ENCODE peak calls at places on chromosomes 13 and 19, in ten cellular contexts. F is A549, T is astrocyte of the cerebellum, V is NB4, K is ascending aorta, I is AG10803, J is AG09309, N is left lung, L is endothelial cell, C is cardiac muscle cell. O is an unnamed sample.

GRCh38 chr19:11894851-11895250 is 7.3 kb downstream of the ZNF69 start:
- DNase-seq in I (no peak), C (no peak), V (no peak), N (no peak), L (no peak), T (no peak), K (no peak), F (no peak), J (no peak), O (no peak)

GRCh38 chr19:1046836-1047695 is 7.2 kb downstream of the ABCA7 start:
- DNase-seq in I (no peak), N (peak), C (no peak), L (no peak), T (no peak), K (no peak), V (no peak), F (no peak), J (no peak), O (no peak)

GRCh38 chr13:33197551-33197971 is 88.0 kb downstream of the STARD13 start:
- DNase-seq in L (no peak), V (no peak), C (no peak), N (peak), F (no peak), I (no peak), T (no peak), J (no peak), K (no peak), O (no peak)

GRCh38 chr13:107608736-107609135 is 606.6 kb downstream of the LIG4 start:
- DNase-seq in C (no peak), F (no peak), N (peak), L (no peak), I (no peak), J (no peak), V (no peak), T (no peak), K (no peak), O (no peak)

GRCh38 chr13:104875008-104875762 is 1660.3 kb downstream of the EFNB2 start:
- DNase-seq in V (no peak), I (no peak), F (no peak), K (no peak), N (no peak), C (no peak), J (no peak), L (no peak), T (no peak), O (no peak)

GRCh38 chr13:92260363-92260762 is 861.9 kb downstream of the GPC5 start:
- DNase-seq in F (no peak), T (no peak), I (no peak), V (peak), K (no peak), N (no peak), L (no peak), C (no peak), J (no peak), O (no peak)

GRCh38 chr13:23081246-23081645 is 99.5 kb upstream of the SGCG start:
- DNase-seq in F (no peak), T (no peak), K (no peak), N (no peak), L (no peak), I (peak), C (no peak), V (no peak), J (peak), O (no peak)

GRCh38 chr13:49760555-49760954 is 31.9 kb downstream of the KPNA3 start:
- DNase-seq in C (no peak), N (no peak), L (no peak), K (no peak), T (no peak), I (no peak), V (no peak), F (no peak), J (no peak), O (no peak)

GRCh38 chr19:48390188-48391099 is 907 bp downstream of the KDELR1 start:
- DNase-seq in K (no peak), V (peak), L (peak), F (peak), N (peak), C (peak), J (no peak), T (no peak), I (peak), O (peak)

GRCh38 chr13:108426893-108427292 is 157.4 kb downstream of the TNFSF13B start:
- DNase-seq in C (no peak), N (no peak), V (no peak), F (no peak), T (no peak), L (no peak), I (no peak), J (no peak), K (no peak), O (no peak)

GRCh38 chr13:63741029-63741813 is 2325.6 kb upstream of the PCDH20 start:
- DNase-seq in J (no peak), V (no peak), C (no peak), I (no peak), N (peak), T (no peak), K (no peak), L (no peak), F (no peak), O (no peak)

GRCh38 chr13:20175907-20176652 is 15.2 kb upstream of the GJA3 start:
- DNase-seq in K (no peak), L (no peak), I (no peak), J (no peak), V (no peak), F (no peak), C (no peak), N (no peak), T (no peak), O (no peak)

GRCh38 chr19:13025819-13026477 is 30.7 kb downstream of the NFIX start:
- DNase-seq in T (no peak), C (no peak), K (no peak), J (no peak), N (peak), L (no peak), F (no peak), V (no peak), I (no peak), O (no peak)

GRCh38 chr19:18771328-18772242 is 19.5 kb downstream of the COMP start:
- DNase-seq in J (no peak), T (no peak), F (no peak), I (no peak), V (peak), L (no peak), K (no peak), N (no peak), C (no peak), O (no peak)

DNA sequence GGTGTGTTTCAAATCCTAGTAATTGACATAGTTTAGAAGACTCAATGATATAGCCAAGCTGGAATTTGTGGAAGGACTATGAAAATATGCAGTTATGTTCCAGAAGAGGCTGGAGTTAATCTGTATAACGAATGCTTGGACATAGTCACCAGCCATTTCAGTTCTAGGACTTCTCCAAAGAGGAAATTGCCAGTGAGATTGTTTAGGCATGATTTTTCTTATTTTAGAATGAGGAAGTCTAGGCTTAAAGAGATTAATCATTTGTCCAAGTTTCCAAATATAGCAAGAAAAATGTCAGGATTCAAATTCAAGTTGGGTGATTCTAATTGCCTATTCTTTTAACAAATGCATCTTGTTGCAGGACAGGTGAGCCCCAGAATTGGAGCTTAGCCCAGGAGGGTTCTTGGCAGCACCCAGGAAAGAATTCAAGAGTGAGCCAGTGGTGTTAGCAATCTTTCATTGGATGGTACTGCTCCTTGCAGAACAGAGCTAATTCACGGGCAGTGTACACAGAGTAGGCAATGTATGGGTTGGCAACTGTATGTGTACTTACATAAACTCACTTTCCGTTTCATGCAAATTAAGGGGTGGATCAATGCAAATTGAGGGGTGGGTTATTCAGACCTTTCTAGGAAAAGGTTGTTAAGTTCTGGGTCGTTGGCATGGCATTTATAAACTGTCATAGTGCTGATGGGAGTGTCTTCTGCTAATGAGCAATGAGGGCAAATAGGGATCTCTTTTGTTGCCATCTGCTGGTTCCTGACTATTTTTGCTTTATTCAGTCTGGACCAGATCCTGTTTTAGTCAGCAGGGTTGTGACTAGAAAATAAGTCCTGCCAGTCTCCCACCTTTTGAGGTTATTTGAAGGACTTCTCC is 763.2 kb upstream of the SLITRK1 start:
- DNase-seq in F (no peak), N (no peak), K (no peak), T (no peak), L (no peak), J (peak), I (peak), V (peak), C (no peak), O (no peak)
- TF ChIP-seq CTCF in F (no peak), N (no peak), K (no peak), T (no peak), L (no peak), J (peak), I (no peak), V (no peak), C (no peak), O (no peak)

DNA sequence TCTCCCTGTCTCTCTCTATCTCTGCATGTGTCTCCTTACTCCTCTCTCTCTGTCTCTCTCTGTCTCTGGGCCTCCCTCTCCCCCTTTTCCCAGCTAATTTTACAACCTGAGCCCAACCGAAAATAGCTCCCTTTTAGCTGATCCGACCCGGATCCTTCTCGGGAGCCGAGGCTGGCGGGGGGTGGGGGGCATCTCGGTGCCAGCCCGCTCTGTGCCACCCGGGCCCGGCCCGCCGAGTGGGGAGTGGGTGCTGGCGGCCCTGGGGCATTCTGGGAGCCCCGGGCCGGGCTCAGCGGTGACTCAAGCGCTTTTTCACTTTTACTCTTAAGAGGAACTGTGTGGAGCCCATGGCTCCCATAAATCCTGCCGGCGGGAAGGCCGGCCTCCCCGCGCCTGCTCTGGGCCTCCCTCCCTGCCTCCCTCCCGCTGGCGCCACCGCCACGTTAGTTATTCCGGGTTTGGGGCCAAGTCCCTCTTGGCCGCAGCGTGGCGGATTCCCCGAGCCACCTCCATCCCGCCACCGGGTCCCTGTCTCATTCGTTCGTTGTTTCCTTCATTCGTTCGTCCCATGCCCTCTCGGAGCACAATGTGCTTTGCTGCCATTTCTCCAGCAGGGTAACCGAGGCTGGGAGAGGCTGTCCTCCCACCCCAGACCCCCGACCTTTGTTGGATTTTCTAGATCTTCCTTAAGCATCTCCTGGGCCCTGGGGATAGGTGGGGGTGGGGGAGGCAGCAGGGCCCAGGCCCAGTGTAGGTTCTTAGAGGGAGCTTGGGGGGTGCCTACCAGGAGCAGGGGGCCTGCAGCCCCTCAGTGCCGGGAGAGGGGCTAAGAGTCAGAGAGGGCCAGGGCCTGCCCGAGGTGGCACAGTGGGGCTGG is 3.2 kb downstream of the NFIC start:
- DNase-seq in I (peak), N (peak), K (peak), C (peak), F (no peak), J (no peak), T (no peak), L (no peak), V (no peak), O (no peak)
- TF ChIP-seq CTCF in I (no peak), N (no peak), K (no peak), C (peak), F (no peak), J (no peak), T (peak), L (no peak), V (no peak), O (no peak)

DNA sequence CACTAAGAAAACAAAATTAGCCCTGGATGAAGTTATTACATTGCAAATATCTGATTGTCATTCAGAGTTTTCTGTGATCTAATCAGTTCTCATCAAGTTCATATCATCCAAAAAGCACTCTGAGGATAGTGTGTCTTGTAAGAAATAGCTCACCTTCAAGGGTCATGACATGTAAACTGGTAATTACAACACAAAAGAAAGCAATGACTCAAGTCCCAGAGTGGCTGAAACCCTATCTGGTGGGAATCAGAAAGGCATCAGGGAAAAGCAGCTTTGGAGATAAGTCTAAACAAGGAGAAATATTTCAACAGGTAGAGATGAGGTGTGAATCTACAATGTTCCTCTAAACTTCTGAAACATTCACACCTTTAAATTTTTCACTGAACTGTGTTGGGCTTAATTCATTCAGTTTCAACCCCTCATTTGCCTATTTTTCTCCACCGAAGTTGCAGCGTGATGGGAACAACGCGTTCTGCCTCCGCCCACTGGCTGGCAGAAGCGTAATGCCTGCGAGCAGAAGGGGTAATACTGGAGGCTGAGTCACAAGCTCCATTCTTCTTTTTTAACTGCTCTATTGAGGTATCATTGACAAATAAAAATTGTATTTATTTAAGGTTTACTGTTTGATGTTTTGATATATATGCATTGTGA is 155.2 kb upstream of the IPO5 start:
- DNase-seq in V (no peak), L (no peak), F (no peak), I (no peak), N (no peak), K (no peak), C (peak), T (no peak), J (no peak), O (no peak)
- TF ChIP-seq CTCF in V (no peak), L (no peak), F (no peak), I (no peak), N (no peak), K (no peak), C (no peak), T (no peak), J (no peak), O (no peak)

GRCh38 chr19:6271721-6272410 is 7.9 kb downstream of the MLLT1 start:
- DNase-seq in T (no peak), F (no peak), V (no peak), N (peak), I (peak), J (peak), L (no peak), K (no peak), C (peak), O (no peak)
- TF ChIP-seq CTCF in T (no peak), F (no peak), V (no peak), N (no peak), I (peak), J (peak), L (no peak), K (no peak), C (peak), O (no peak)

GRCh38 chr19:35783469-35784400 is 8.4 kb downstream of the ARHGAP33 start:
- DNase-seq in K (no peak), I (no peak), J (no peak), F (no peak), L (no peak), T (no peak), V (no peak), C (no peak), N (peak), O (no peak)
- TF ChIP-seq CTCF in K (no peak), I (no peak), J (no peak), F (no peak), L (no peak), T (no peak), V (no peak), C (no peak), N (no peak), O (no peak)

DNA sequence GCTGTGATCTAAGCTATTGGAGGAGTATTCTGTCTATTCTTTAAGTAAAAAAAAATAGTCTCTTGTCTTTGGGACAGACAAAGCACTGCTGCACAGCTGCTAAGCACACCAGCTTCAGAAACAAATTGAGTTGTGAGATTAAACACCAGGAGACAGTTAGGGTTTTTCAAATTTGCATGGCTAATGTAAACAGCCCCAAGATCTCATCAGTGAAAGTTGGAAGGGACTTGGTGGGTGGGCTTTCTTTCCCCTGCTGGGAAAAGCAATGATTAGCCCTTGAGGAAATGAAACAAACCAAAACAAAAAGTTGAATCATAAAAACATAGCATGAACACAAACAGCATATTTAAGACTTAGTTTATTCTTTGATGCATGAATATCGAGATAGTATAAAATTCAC is 143.6 kb upstream of the SLITRK1 start:
- DNase-seq in C (no peak), J (no peak), N (no peak), F (no peak), T (no peak), I (no peak), V (no peak), L (no peak), K (no peak), O (no peak)
- TF ChIP-seq CTCF in C (no peak), J (no peak), N (no peak), F (no peak), T (no peak), I (no peak), V (no peak), L (no peak), K (no peak), O (no peak)